ENCODE peak calls at places on chromosomes 11 and 22, in four cellular contexts. One of them, this sample, is unnamed.

GRCh38 chr11:2270322-2271076 is at the start of gene ASCL2:
- DNase-seq in HepG2: no peak
- DNase-seq in substantia nigra: no peak
- DNase-seq in NCI-H146: no peak
- DNase-seq in this sample: no peak

GRCh38 chr22:30235687-30236170 is 10.8 kb downstream of the LIF start:
- DNase-seq in HepG2: no peak
- DNase-seq in substantia nigra: no peak
- DNase-seq in NCI-H146: no peak
- DNase-seq in this sample: no peak

GRCh38 chr11:47355283-47356128 is 3.0 kb upstream of the MYBPC3 start:
- DNase-seq in HepG2: peak; percentile 86
- DNase-seq in substantia nigra: peak; percentile 85
- DNase-seq in NCI-H146: peak; percentile 96
- DNase-seq in this sample: peak; percentile 94

GRCh38 chr11:74033046-74033445 is 24.2 kb upstream of the UCP3 start:
- DNase-seq in HepG2: no peak
- DNase-seq in substantia nigra: no peak
- DNase-seq in NCI-H146: no peak
- DNase-seq in this sample: no peak

GRCh38 chr22:39478461-39478860 is 21.6 kb downstream of the MGAT3 start:
- DNase-seq in HepG2: no peak
- DNase-seq in substantia nigra: no peak
- DNase-seq in NCI-H146: no peak
- DNase-seq in this sample: no peak

GRCh38 chr11:44916797-44917196 is 33.9 kb downstream of the TP53I11 start:
- DNase-seq in HepG2: no peak
- DNase-seq in substantia nigra: no peak
- DNase-seq in NCI-H146: no peak
- DNase-seq in this sample: no peak

GRCh38 chr22:48669226-48669625 is 1158.4 kb downstream of the BRD1 start:
- DNase-seq in HepG2: no peak
- DNase-seq in substantia nigra: no peak
- DNase-seq in NCI-H146: no peak
- DNase-seq in this sample: no peak

GRCh38 chr11:61833478-61833877 is 5.4 kb downstream of the FADS2 start:
- DNase-seq in HepG2: no peak
- DNase-seq in substantia nigra: no peak
- DNase-seq in NCI-H146: no peak
- DNase-seq in this sample: peak; percentile 52

GRCh38 chr11:118216621-118217526 is 7.9 kb downstream of the JAML start:
- DNase-seq in HepG2: no peak
- DNase-seq in substantia nigra: no peak
- DNase-seq in NCI-H146: no peak
- DNase-seq in this sample: no peak

GRCh38 chr11:100769617-100770016 is 82.5 kb downstream of the ARHGAP42 start:
- DNase-seq in HepG2: no peak
- DNase-seq in substantia nigra: no peak
- DNase-seq in NCI-H146: no peak
- DNase-seq in this sample: no peak

GRCh38 chr11:10108901-10109665 is 184.9 kb downstream of the SBF2 start:
- DNase-seq in HepG2: no peak
- DNase-seq in substantia nigra: no peak
- DNase-seq in NCI-H146: no peak
- DNase-seq in this sample: no peak

GRCh38 chr22:40322061-40322460 is 24.2 kb upstream of the ADSL start:
- DNase-seq in HepG2: no peak
- DNase-seq in substantia nigra: no peak
- DNase-seq in NCI-H146: no peak
- DNase-seq in this sample: no peak

GRCh38 chr11:12706531-12707499 is 32.6 kb downstream of the TEAD1 start:
- DNase-seq in HepG2: peak; percentile 57
- DNase-seq in substantia nigra: no peak
- DNase-seq in NCI-H146: peak; percentile 87
- DNase-seq in this sample: no peak

GRCh38 chr11:117096140-117096972 is 1.9 kb downstream of the SIK3 start:
- DNase-seq in HepG2: peak; percentile 78
- DNase-seq in substantia nigra: peak; percentile 61
- DNase-seq in NCI-H146: no peak
- DNase-seq in this sample: peak; percentile 55

GRCh38 chr11:94100253-94100652 is 28.4 kb upstream of the PANX1 start:
- DNase-seq in HepG2: no peak
- DNase-seq in substantia nigra: no peak
- DNase-seq in NCI-H146: no peak
- DNase-seq in this sample: no peak

GRCh38 chr11:110148775-110149744 is 55.9 kb downstream of the ZC3H12C start:
- DNase-seq in HepG2: no peak
- DNase-seq in substantia nigra: no peak
- DNase-seq in NCI-H146: no peak
- DNase-seq in this sample: no peak

GRCh38 chr22:45268958-45269844 is 15.5 kb upstream of the UPK3A start:
- DNase-seq in HepG2: no peak
- DNase-seq in substantia nigra: peak; percentile 85
- DNase-seq in NCI-H146: peak; percentile 49
- DNase-seq in this sample: peak; percentile 80

GRCh38 chr11:28209906-28210305 is 101.7 kb downstream of the METTL15 start:
- DNase-seq in HepG2: no peak
- DNase-seq in substantia nigra: no peak
- DNase-seq in NCI-H146: no peak
- DNase-seq in this sample: no peak

GRCh38 chr11:26946209-26946828 is 47.6 kb upstream of the FIBIN start:
- DNase-seq in HepG2: no peak
- DNase-seq in substantia nigra: no peak
- DNase-seq in NCI-H146: no peak
- DNase-seq in this sample: no peak

GRCh38 chr22:50059185-50059880 is 1.2 kb upstream of the TTLL8 start:
- DNase-seq in HepG2: peak; percentile 24
- DNase-seq in substantia nigra: no peak
- DNase-seq in NCI-H146: no peak
- DNase-seq in this sample: no peak

GRCh38 chr11:36364551-36364950 is 68.5 kb downstream of the PRR5L start:
- DNase-seq in HepG2: no peak
- DNase-seq in substantia nigra: no peak
- DNase-seq in NCI-H146: no peak
- DNase-seq in this sample: no peak

GRCh38 chr11:74641905-74642304 is 49.5 kb downstream of the POLD3 start:
- DNase-seq in HepG2: no peak
- DNase-seq in substantia nigra: no peak
- DNase-seq in NCI-H146: no peak
- DNase-seq in this sample: no peak

GRCh38 chr11:70853103-70853830 is 399.1 kb downstream of the SHANK2 start:
- DNase-seq in HepG2: no peak
- DNase-seq in substantia nigra: no peak
- DNase-seq in NCI-H146: no peak
- DNase-seq in this sample: peak; percentile 79

GRCh38 chr11:96044311-96044710 is 120.4 kb upstream of the MTMR2 start:
- DNase-seq in HepG2: no peak
- DNase-seq in substantia nigra: no peak
- DNase-seq in NCI-H146: no peak
- DNase-seq in this sample: no peak

GRCh38 chr11:132220464-132220863 is 850.0 kb downstream of the NTM start:
- DNase-seq in HepG2: no peak
- DNase-seq in substantia nigra: no peak
- DNase-seq in NCI-H146: no peak
- DNase-seq in this sample: no peak

GRCh38 chr11:66530927-66531722 is 14.7 kb downstream of the ZDHHC24 start:
- DNase-seq in HepG2: no peak
- DNase-seq in substantia nigra: no peak
- DNase-seq in NCI-H146: no peak
- DNase-seq in this sample: no peak

GRCh38 chr22:44080936-44081853 is 57.1 kb downstream of the PARVB start:
- DNase-seq in HepG2: peak; percentile 39
- DNase-seq in substantia nigra: peak; percentile 53
- DNase-seq in NCI-H146: peak; percentile 62
- DNase-seq in this sample: peak; percentile 85

GRCh38 chr11:59918987-59919589 is 19.1 kb upstream of the OOSP1 start:
- DNase-seq in HepG2: peak; percentile 18
- DNase-seq in substantia nigra: no peak
- DNase-seq in NCI-H146: peak; percentile 23
- DNase-seq in this sample: no peak

GRCh38 chr11:83292709-83293435 is 6.7 kb upstream of the CCDC90B start:
- DNase-seq in HepG2: peak; percentile 57
- DNase-seq in substantia nigra: peak; percentile 26
- DNase-seq in NCI-H146: peak; percentile 55
- DNase-seq in this sample: no peak

GRCh38 chr22:49057910-49058309 is 769.8 kb downstream of the BRD1 start:
- DNase-seq in HepG2: no peak
- DNase-seq in substantia nigra: no peak
- DNase-seq in NCI-H146: no peak
- DNase-seq in this sample: no peak

GRCh38 chr11:110085255-110085838 is 7.8 kb upstream of the ZC3H12C start:
- DNase-seq in HepG2: no peak
- DNase-seq in substantia nigra: no peak
- DNase-seq in NCI-H146: no peak
- DNase-seq in this sample: no peak

This sample was measured in dorsolateral prefrontal cortex.